ENCODE peak calls at places on chromosome 19, in eight cellular contexts. A is RWPE2, H is mammary epithelial cell, Z is right atrium auricular region, L is cardiac muscle cell, W is lower lobe of right lung, R is astrocyte, N is breast epithelium. M is an unnamed sample.

GRCh38 chr19:7705387-7706187 is 3.7 kb upstream of the FCER2 start:
- DNase-seq in A (no peak), H (no peak), Z (peak; percentile 64), L (no peak), W (peak; percentile 72), R (no peak), N (no peak), M (no peak)

GRCh38 chr19:43784981-43785808 is 4.4 kb upstream of the KCNN4 start:
- DNase-seq in A (no peak), H (peak; percentile 67), Z (peak; percentile 71), L (peak; percentile 75), W (peak; percentile 71), R (peak; percentile 38), N (no peak), M (no peak)

GRCh38 chr19:13056052-13056660 is 46.5 kb downstream of the LYL1 start:
- DNase-seq in A (peak; percentile 97), H (peak; percentile 90), Z (no peak), L (no peak), W (peak; percentile 92), R (peak; percentile 81), N (no peak), M (no peak)

GRCh38 chr19:13839193-13839937 is 37.6 kb upstream of the NANOS3 start:
- DNase-seq in A (peak; percentile 73), H (peak; percentile 83), Z (peak; percentile 90), L (peak; percentile 36), W (peak; percentile 91), R (peak; percentile 78), N (peak; percentile 89), M (peak; percentile 97)

GRCh38 chr19:38564981-38565685 is 52.6 kb downstream of the MAP4K1 start:
- DNase-seq in A (no peak), H (no peak), Z (no peak), L (no peak), W (no peak), R (no peak), N (no peak), M (no peak)

GRCh38 chr19:45973564-45974338 is at the start of gene NOVA2:
- DNase-seq in A (no peak), H (peak; percentile 47), Z (peak; percentile 69), L (peak; percentile 78), W (peak; percentile 73), R (peak; percentile 64), N (no peak), M (no peak)

GRCh38 chr19:56141416-56141992 is 417 bp downstream of the ZNF444 start:
- DNase-seq in A (no peak), H (peak; percentile 11), Z (no peak), L (peak; percentile 21), W (no peak), R (no peak), N (no peak), M (no peak)

GRCh38 chr19:46710687-46711086 is 6.2 kb downstream of the PRKD2 start:
- DNase-seq in A (no peak), H (no peak), Z (no peak), L (no peak), W (no peak), R (no peak), N (no peak), M (no peak)

GRCh38 chr19:56211718-56212117 is 9.6 kb downstream of the ZSCAN5C start:
- DNase-seq in A (no peak), H (no peak), Z (no peak), L (no peak), W (no peak), R (no peak), N (no peak), M (no peak)

GRCh38 chr19:40610396-40611064 is 9.4 kb downstream of the LTBP4 start:
- DNase-seq in A (peak; percentile 63), H (peak; percentile 46), Z (no peak), L (no peak), W (peak; percentile 85), R (no peak), N (peak; percentile 77), M (peak; percentile 90)

GRCh38 chr19:17114414-17114831 is 38.8 kb downstream of the MYO9B start:
- DNase-seq in A (no peak), H (peak; percentile 80), Z (no peak), L (no peak), W (no peak), R (peak; percentile 56), N (no peak), M (no peak)
- H3K27ac ChIP-seq in A (no peak overlapping the region), H (peak overlapping the region; percentile 59), Z (no peak overlapping the region), L (no peak overlapping the region), W (peak overlapping the region; percentile 11), R (no peak overlapping the region), N (peak overlapping the region; percentile 84), M (peak overlapping the region; percentile 31)

GRCh38 chr19:17327654-17328516 is 6.8 kb downstream of the ANO8 start:
- DNase-seq in A (no peak), H (peak; percentile 73), Z (no peak), L (peak; percentile 89), W (peak; percentile 88), R (no peak), N (peak; percentile 87), M (no peak)
- TF ChIP-seq CTCF in A (no peak), H (peak; percentile 65), Z (peak; percentile 9), L (peak; percentile 64), W (peak; percentile 29), R (no peak), N (peak; percentile 44), M (no peak)

GRCh38 chr19:21587549-21587948 is 82.1 kb downstream of the ZNF429 start:
- DNase-seq in A (no peak), H (no peak), Z (no peak), L (no peak), W (no peak), R (no peak), N (no peak), M (no peak)
- H3K4me3 ChIP-seq in A (no peak overlapping the region), H (no peak overlapping the region), Z (no peak overlapping the region), L (no peak overlapping the region), W (no peak overlapping the region), R (no peak overlapping the region), N (no peak overlapping the region), M (no peak overlapping the region)

GRCh38 chr19:35388277-35389054 is 17.6 kb downstream of the GPR42 start:
- DNase-seq in A (no peak), H (no peak), Z (no peak), L (no peak), W (no peak), R (no peak), N (no peak), M (no peak)
- H3K27ac ChIP-seq in A (no peak overlapping the region), H (no peak overlapping the region), Z (no peak overlapping the region), L (no peak overlapping the region), W (no peak overlapping the region), R (no peak overlapping the region), N (no peak overlapping the region), M (no peak overlapping the region)

DNA sequence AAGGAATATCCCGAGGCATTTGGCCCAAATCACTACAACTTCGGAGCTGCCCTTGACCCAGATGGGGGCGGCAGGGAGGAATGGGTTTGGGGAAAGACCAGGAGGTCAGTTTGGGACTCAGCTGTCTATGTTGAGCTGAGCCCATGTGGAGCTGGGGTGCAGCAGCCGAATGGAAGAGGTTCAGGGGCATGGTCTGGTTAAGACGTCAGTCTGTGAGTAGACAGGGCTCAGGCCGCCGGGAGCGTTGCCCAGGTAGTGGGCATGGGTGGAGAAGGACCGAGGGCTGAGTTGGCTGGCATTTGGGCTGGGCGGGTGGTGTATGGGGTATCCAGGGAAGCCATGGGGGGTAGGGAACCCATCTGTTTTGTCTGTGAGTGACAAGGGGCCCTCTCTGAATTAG is 9.3 kb upstream of the SCN1B start:
- DNase-seq in A (no peak), H (no peak), Z (no peak), L (no peak), W (no peak), R (no peak), N (no peak), M (no peak)
- TF ChIP-seq CTCF in A (no peak), H (no peak), Z (no peak), L (no peak), W (no peak), R (no peak), N (no peak), M (no peak)

DNA sequence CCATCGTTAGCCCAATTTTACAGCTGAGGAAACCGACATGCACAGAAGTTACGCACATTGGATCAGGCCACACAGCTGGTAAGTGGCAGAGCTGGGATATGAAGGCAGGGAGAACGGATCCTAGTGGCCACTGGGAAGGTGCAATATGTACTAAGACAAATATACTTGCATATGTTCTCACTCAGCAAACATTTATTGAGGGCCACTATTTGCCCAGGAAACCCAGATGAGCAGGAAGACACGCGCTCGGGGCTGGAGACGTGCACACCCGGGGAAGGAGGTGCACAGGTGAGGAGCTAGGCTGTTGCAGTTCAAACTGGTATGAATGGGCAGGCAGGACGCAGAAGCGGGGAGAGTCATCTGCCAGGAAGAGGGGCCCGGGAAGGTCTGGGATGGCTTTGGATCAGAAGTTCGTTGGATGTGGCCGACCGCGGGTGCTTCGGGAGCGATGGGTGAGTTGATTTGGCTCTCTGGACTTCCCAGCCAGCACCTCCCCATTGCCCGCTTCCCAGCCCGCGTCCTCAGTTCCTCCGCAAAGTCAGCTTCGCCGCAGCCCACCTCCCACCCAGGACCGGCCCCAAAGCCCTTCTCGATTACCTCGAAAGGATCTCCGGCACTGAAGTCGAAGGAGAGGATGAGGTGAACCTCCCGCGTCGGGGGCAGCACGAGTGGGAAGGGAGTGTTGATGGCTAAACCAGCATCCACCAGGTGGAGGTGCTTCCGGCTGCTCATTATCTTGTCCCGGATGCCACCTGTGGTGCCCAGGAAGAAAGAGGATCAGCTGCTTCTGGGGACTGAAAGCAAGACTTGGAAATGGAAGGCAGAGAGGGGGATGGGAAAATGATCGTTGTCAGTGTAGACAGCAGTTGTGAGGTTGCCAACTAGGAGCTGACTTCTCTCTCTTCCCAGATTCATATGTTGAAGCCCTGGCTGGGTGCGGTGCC is 17.8 kb upstream of the CABP5 start:
- DNase-seq in A (no peak), H (no peak), Z (no peak), L (no peak), W (no peak), R (no peak), N (peak; percentile 61), M (no peak)
- H3K4me3 ChIP-seq in A (no peak overlapping the region), H (no peak overlapping the region), Z (no peak overlapping the region), L (no peak overlapping the region), W (no peak overlapping the region), R (no peak overlapping the region), N (no peak overlapping the region), M (no peak overlapping the region)

GRCh38 chr19:36267061-36267845 is 52.3 kb downstream of the ZNF146 start:
- DNase-seq in A (no peak), H (no peak), Z (no peak), L (no peak), W (no peak), R (no peak), N (no peak), M (no peak)

GRCh38 chr19:36266375-36266961 is 51.6 kb downstream of the ZNF146 start:
- DNase-seq in A (no peak), H (no peak), Z (no peak), L (no peak), W (peak; percentile 41), R (no peak), N (no peak), M (no peak)

GRCh38 chr19:36265064-36265463 is 50.2 kb downstream of the ZNF146 start:
- DNase-seq in A (no peak), H (no peak), Z (no peak), L (no peak), W (no peak), R (no peak), N (no peak), M (no peak)

DNA sequence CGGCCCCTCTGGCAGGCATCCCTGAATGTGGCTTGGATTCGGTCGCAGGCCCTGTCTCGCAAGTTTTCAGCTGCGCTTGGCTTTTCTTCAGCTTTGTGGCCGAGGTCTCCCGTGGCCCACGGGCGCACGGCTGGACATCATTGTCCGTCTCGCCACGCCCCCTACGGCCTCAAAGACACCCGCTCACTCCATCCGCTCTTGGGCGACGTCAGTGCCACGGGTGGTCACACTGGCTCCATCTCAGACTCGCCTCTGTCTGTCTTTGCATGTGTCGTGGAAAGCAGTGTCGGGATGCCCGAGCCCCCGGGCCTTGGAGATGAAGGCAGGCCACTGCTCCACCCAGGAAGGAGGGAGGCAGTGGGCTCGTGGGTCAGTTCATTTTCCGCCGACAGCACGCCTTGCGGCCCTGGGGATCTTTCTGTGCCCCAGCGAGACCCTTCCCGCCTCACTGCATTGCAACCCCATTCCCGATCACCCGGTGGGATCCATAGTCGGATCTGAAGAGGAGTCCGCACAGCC is 51.0 kb downstream of the ZNF146 start:
- DNase-seq in A (no peak), H (no peak), Z (no peak), L (no peak), W (no peak), R (no peak), N (no peak), M (no peak)
- H3K27ac ChIP-seq in A (no peak overlapping the region), H (no peak overlapping the region), Z (no peak overlapping the region), L (no peak overlapping the region), W (no peak overlapping the region), R (no peak overlapping the region), N (no peak overlapping the region), M (no peak overlapping the region)